ENCODE peak calls at places on chromosomes 3 and 15, in nine cellular contexts. One of them, this sample, is unnamed.

GRCh38 chr15:80694624-80695098 is 449 bp upstream of the ABHD17C start:
- DNase-seq in upper lobe of right lung: peak; percentile 74
- DNase-seq in psoas muscle: peak; percentile 52
- DNase-seq in bronchial epithelial cell: no peak
- DNase-seq in uterus: peak; percentile 19
- DNase-seq in fibroblast of lung: no peak
- DNase-seq in HAP-1: peak; percentile 43
- DNase-seq in left ventricle myocardium inferior: peak; percentile 33
- DNase-seq in heart right ventricle: peak; percentile 38
- DNase-seq in this sample: no peak

GRCh38 chr15:35289029-35289617 is 204.0 kb upstream of the NANOGP8 start:
- DNase-seq in left ventricle myocardium inferior: no peak
- DNase-seq in bronchial epithelial cell: peak; percentile 64
- DNase-seq in fibroblast of lung: peak; percentile 86
- DNase-seq in upper lobe of right lung: no peak
- DNase-seq in psoas muscle: no peak
- DNase-seq in heart right ventricle: no peak
- DNase-seq in uterus: peak; percentile 28
- DNase-seq in HAP-1: peak; percentile 75
- DNase-seq in this sample: peak; percentile 12

GRCh38 chr3:27713435-27713880 is 8.7 kb downstream of the EOMES start:
- DNase-seq in heart right ventricle: no peak
- DNase-seq in uterus: no peak
- DNase-seq in left ventricle myocardium inferior: no peak
- DNase-seq in psoas muscle: no peak
- DNase-seq in bronchial epithelial cell: no peak
- DNase-seq in upper lobe of right lung: no peak
- DNase-seq in HAP-1: no peak
- DNase-seq in fibroblast of lung: no peak
- DNase-seq in this sample: no peak

GRCh38 chr15:48040166-48040817 is 80.5 kb upstream of the SLC24A5 start:
- DNase-seq in upper lobe of right lung: no peak
- DNase-seq in heart right ventricle: no peak
- DNase-seq in HAP-1: no peak
- DNase-seq in bronchial epithelial cell: peak; percentile 54
- DNase-seq in fibroblast of lung: peak; percentile 44
- DNase-seq in left ventricle myocardium inferior: no peak
- DNase-seq in psoas muscle: no peak
- DNase-seq in uterus: no peak
- DNase-seq in this sample: peak; percentile 40

GRCh38 chr15:100778831-100779288 is 100.8 kb upstream of the ALDH1A3 start:
- DNase-seq in left ventricle myocardium inferior: no peak
- DNase-seq in heart right ventricle: no peak
- DNase-seq in psoas muscle: no peak
- DNase-seq in upper lobe of right lung: peak; percentile 39
- DNase-seq in fibroblast of lung: no peak
- DNase-seq in uterus: peak; percentile 4
- DNase-seq in HAP-1: no peak
- DNase-seq in bronchial epithelial cell: no peak
- DNase-seq in this sample: no peak

GRCh38 chr3:177358968-177359600 is 161.8 kb upstream of the TBL1XR1 start:
- DNase-seq in upper lobe of right lung: peak; percentile 72
- DNase-seq in HAP-1: peak; percentile 34
- DNase-seq in bronchial epithelial cell: peak; percentile 46
- DNase-seq in left ventricle myocardium inferior: peak; percentile 33
- DNase-seq in fibroblast of lung: no peak
- DNase-seq in uterus: peak; percentile 45
- DNase-seq in psoas muscle: peak; percentile 69
- DNase-seq in heart right ventricle: peak; percentile 45
- DNase-seq in this sample: peak; percentile 53

GRCh38 chr3:29686889-29687592 is 406.2 kb downstream of the RBMS3 start:
- DNase-seq in psoas muscle: no peak
- DNase-seq in uterus: no peak
- DNase-seq in heart right ventricle: no peak
- DNase-seq in upper lobe of right lung: no peak
- DNase-seq in fibroblast of lung: peak; percentile 70
- DNase-seq in bronchial epithelial cell: no peak
- DNase-seq in HAP-1: peak; percentile 82
- DNase-seq in left ventricle myocardium inferior: no peak
- DNase-seq in this sample: no peak

GRCh38 chr3:183653209-183654064 is 18.0 kb downstream of the KLHL24 start:
- DNase-seq in upper lobe of right lung: no peak
- DNase-seq in heart right ventricle: no peak
- DNase-seq in left ventricle myocardium inferior: no peak
- DNase-seq in fibroblast of lung: peak; percentile 41
- DNase-seq in bronchial epithelial cell: no peak
- DNase-seq in psoas muscle: no peak
- DNase-seq in uterus: no peak
- DNase-seq in HAP-1: no peak
- DNase-seq in this sample: no peak

GRCh38 chr15:28977377-28978010 is 91.7 kb downstream of the APBA2 start:
- DNase-seq in upper lobe of right lung: no peak
- DNase-seq in psoas muscle: no peak
- DNase-seq in fibroblast of lung: peak; percentile 96
- DNase-seq in HAP-1: no peak
- DNase-seq in bronchial epithelial cell: peak; percentile 96
- DNase-seq in uterus: no peak
- DNase-seq in left ventricle myocardium inferior: peak; percentile 32
- DNase-seq in heart right ventricle: no peak
- DNase-seq in this sample: no peak

GRCh38 chr15:31586841-31587240 is 260.2 kb downstream of the KLF13 start:
- DNase-seq in bronchial epithelial cell: peak; percentile 55
- DNase-seq in upper lobe of right lung: no peak
- DNase-seq in uterus: no peak
- DNase-seq in psoas muscle: no peak
- DNase-seq in fibroblast of lung: no peak
- DNase-seq in left ventricle myocardium inferior: no peak
- DNase-seq in heart right ventricle: no peak
- DNase-seq in HAP-1: no peak
- DNase-seq in this sample: no peak

GRCh38 chr15:88648357-88649214 is 9.8 kb downstream of the ISG20 start:
- DNase-seq in upper lobe of right lung: no peak
- DNase-seq in bronchial epithelial cell: peak; percentile 32
- DNase-seq in heart right ventricle: no peak
- DNase-seq in left ventricle myocardium inferior: no peak
- DNase-seq in psoas muscle: no peak
- DNase-seq in HAP-1: no peak
- DNase-seq in uterus: peak; percentile 20
- DNase-seq in fibroblast of lung: peak; percentile 22
- DNase-seq in this sample: no peak

GRCh38 chr3:124763644-124764358 is 33.5 kb downstream of the UMPS start:
- DNase-seq in heart right ventricle: no peak
- DNase-seq in bronchial epithelial cell: no peak
- DNase-seq in fibroblast of lung: no peak
- DNase-seq in psoas muscle: no peak
- DNase-seq in HAP-1: no peak
- DNase-seq in left ventricle myocardium inferior: no peak
- DNase-seq in upper lobe of right lung: no peak
- DNase-seq in uterus: no peak
- DNase-seq in this sample: no peak

GRCh38 chr15:52794665-52795463 is 4.7 kb upstream of the ONECUT1 start:
- DNase-seq in HAP-1: no peak
- DNase-seq in fibroblast of lung: no peak
- DNase-seq in left ventricle myocardium inferior: no peak
- DNase-seq in upper lobe of right lung: no peak
- DNase-seq in psoas muscle: no peak
- DNase-seq in heart right ventricle: no peak
- DNase-seq in bronchial epithelial cell: no peak
- DNase-seq in uterus: no peak
- DNase-seq in this sample: no peak

GRCh38 chr3:11803977-11804903 is 42.4 kb downstream of the TAMM41 start:
- DNase-seq in bronchial epithelial cell: peak; percentile 59
- DNase-seq in psoas muscle: peak; percentile 59
- DNase-seq in left ventricle myocardium inferior: no peak
- DNase-seq in heart right ventricle: no peak
- DNase-seq in fibroblast of lung: peak; percentile 62
- DNase-seq in uterus: peak; percentile 46
- DNase-seq in upper lobe of right lung: no peak
- DNase-seq in HAP-1: peak; percentile 52
- DNase-seq in this sample: peak; percentile 37

GRCh38 chr15:51244366-51244977 is 93.9 kb downstream of the CYP19A1 start:
- DNase-seq in psoas muscle: no peak
- DNase-seq in uterus: no peak
- DNase-seq in left ventricle myocardium inferior: no peak
- DNase-seq in heart right ventricle: no peak
- DNase-seq in upper lobe of right lung: no peak
- DNase-seq in HAP-1: no peak
- DNase-seq in bronchial epithelial cell: no peak
- DNase-seq in fibroblast of lung: peak; percentile 81
- DNase-seq in this sample: no peak

GRCh38 chr15:58522865-58523264 is 91.1 kb downstream of the LIPC start:
- DNase-seq in uterus: no peak
- DNase-seq in fibroblast of lung: no peak
- DNase-seq in psoas muscle: no peak
- DNase-seq in bronchial epithelial cell: no peak
- DNase-seq in heart right ventricle: no peak
- DNase-seq in HAP-1: no peak
- DNase-seq in upper lobe of right lung: no peak
- DNase-seq in left ventricle myocardium inferior: no peak
- DNase-seq in this sample: no peak

GRCh38 chr3:126394179-126394976 is at the start of gene CFAP100:
- DNase-seq in HAP-1: no peak
- DNase-seq in psoas muscle: peak; percentile 57
- DNase-seq in fibroblast of lung: peak; percentile 32
- DNase-seq in uterus: no peak
- DNase-seq in bronchial epithelial cell: peak; percentile 34
- DNase-seq in heart right ventricle: peak; percentile 41
- DNase-seq in left ventricle myocardium inferior: no peak
- DNase-seq in upper lobe of right lung: peak; percentile 79
- DNase-seq in this sample: peak; percentile 50

GRCh38 chr3:126391631-126392030 is 3.1 kb upstream of the CFAP100 start:
- DNase-seq in bronchial epithelial cell: no peak
- DNase-seq in upper lobe of right lung: no peak
- DNase-seq in psoas muscle: no peak
- DNase-seq in left ventricle myocardium inferior: no peak
- DNase-seq in uterus: no peak
- DNase-seq in HAP-1: no peak
- DNase-seq in fibroblast of lung: no peak
- DNase-seq in heart right ventricle: no peak
- DNase-seq in this sample: no peak

GRCh38 chr3:126392246-126392645 is 2.5 kb upstream of the CFAP100 start:
- DNase-seq in uterus: no peak
- DNase-seq in bronchial epithelial cell: no peak
- DNase-seq in HAP-1: no peak
- DNase-seq in left ventricle myocardium inferior: no peak
- DNase-seq in upper lobe of right lung: no peak
- DNase-seq in psoas muscle: no peak
- DNase-seq in fibroblast of lung: no peak
- DNase-seq in heart right ventricle: no peak
- DNase-seq in this sample: no peak

GRCh38 chr3:126394977-126395321 is 240 bp downstream of the CFAP100 start:
- DNase-seq in uterus: no peak
- DNase-seq in left ventricle myocardium inferior: no peak
- DNase-seq in bronchial epithelial cell: no peak
- DNase-seq in psoas muscle: no peak
- DNase-seq in fibroblast of lung: no peak
- DNase-seq in HAP-1: no peak
- DNase-seq in heart right ventricle: no peak
- DNase-seq in upper lobe of right lung: no peak
- DNase-seq in this sample: no peak

DNA sequence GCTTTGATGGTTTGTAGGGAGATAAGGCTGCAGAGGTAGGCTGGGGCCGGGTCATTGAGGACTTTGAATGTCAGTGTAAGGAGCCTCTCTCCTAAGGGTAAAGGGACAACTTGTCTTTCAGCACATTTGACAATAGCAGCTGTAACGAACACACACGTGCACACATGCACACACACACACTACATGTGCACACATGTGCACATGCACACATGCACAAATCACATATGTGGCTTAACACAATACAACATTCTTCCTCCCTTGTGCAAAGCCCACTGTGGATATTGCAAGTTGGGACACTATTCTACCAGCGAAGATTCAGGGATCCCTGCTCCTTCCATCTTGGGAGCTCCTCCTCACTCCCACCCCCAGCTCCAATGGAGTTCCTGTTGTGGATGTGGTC is 1.1 kb upstream of the CFAP100 start:
- DNase-seq in fibroblast of lung: no peak
- DNase-seq in HAP-1: no peak
- DNase-seq in psoas muscle: no peak
- DNase-seq in heart right ventricle: no peak
- DNase-seq in bronchial epithelial cell: no peak
- DNase-seq in upper lobe of right lung: no peak
- DNase-seq in uterus: no peak
- DNase-seq in left ventricle myocardium inferior: no peak
- DNase-seq in this sample: no peak
- H3K27me3 ChIP-seq in fibroblast of lung: peaks cover 16% of the 10 kb centered on the region
- H3K27me3 ChIP-seq in HAP-1: no peaks in the 10 kb centered on the region
- H3K27me3 ChIP-seq in psoas muscle: no peaks in the 10 kb centered on the region
- H3K27me3 ChIP-seq in heart right ventricle: no peaks in the 10 kb centered on the region
- H3K27me3 ChIP-seq in bronchial epithelial cell: peaks cover 6% of the 10 kb centered on the region
- H3K27me3 ChIP-seq in upper lobe of right lung: peaks cover 13% of the 10 kb centered on the region
- H3K27me3 ChIP-seq in uterus: no peaks in the 10 kb centered on the region
- H3K27me3 ChIP-seq in left ventricle myocardium inferior: peaks cover 41% of the 10 kb centered on the region
- H3K27me3 ChIP-seq in this sample: no peaks in the 10 kb centered on the region

GRCh38 chr3:47846186-47846879 is 43.4 kb downstream of the DHX30 start:
- DNase-seq in heart right ventricle: no peak
- DNase-seq in psoas muscle: no peak
- DNase-seq in uterus: no peak
- DNase-seq in HAP-1: no peak
- DNase-seq in left ventricle myocardium inferior: no peak
- DNase-seq in upper lobe of right lung: no peak
- DNase-seq in bronchial epithelial cell: no peak
- DNase-seq in fibroblast of lung: no peak
- DNase-seq in this sample: no peak
- H3K36me3 ChIP-seq in heart right ventricle: no peaks in the 10 kb centered on the region
- H3K36me3 ChIP-seq in psoas muscle: peaks cover 20% of the 10 kb centered on the region
- H3K36me3 ChIP-seq in uterus: no peaks in the 10 kb centered on the region
- H3K36me3 ChIP-seq in HAP-1: peaks cover 98% of the 10 kb centered on the region
- H3K36me3 ChIP-seq in left ventricle myocardium inferior: peaks cover 99% of the 10 kb centered on the region
- H3K36me3 ChIP-seq in upper lobe of right lung: peaks cover 98% of the 10 kb centered on the region
- H3K36me3 ChIP-seq in bronchial epithelial cell: peaks cover 49% of the 10 kb centered on the region
- H3K36me3 ChIP-seq in fibroblast of lung: peaks cover 71% of the 10 kb centered on the region
- H3K36me3 ChIP-seq in this sample: peaks cover 97% of the 10 kb centered on the region

GRCh38 chr3:47418167-47419082 is 37.6 kb downstream of the PTPN23 start:
- DNase-seq in left ventricle myocardium inferior: no peak
- DNase-seq in HAP-1: no peak
- DNase-seq in uterus: no peak
- DNase-seq in psoas muscle: no peak
- DNase-seq in upper lobe of right lung: no peak
- DNase-seq in bronchial epithelial cell: no peak
- DNase-seq in heart right ventricle: no peak
- DNase-seq in fibroblast of lung: no peak
- DNase-seq in this sample: peak; percentile 15
- H3K4me3 ChIP-seq in left ventricle myocardium inferior: no peak overlapping the region
- H3K4me3 ChIP-seq in HAP-1: no peak overlapping the region
- H3K4me3 ChIP-seq in uterus: no peak overlapping the region
- H3K4me3 ChIP-seq in psoas muscle: no peak overlapping the region
- H3K4me3 ChIP-seq in upper lobe of right lung: no peak overlapping the region
- H3K4me3 ChIP-seq in bronchial epithelial cell: no peak overlapping the region
- H3K4me3 ChIP-seq in heart right ventricle: no peak overlapping the region
- H3K4me3 ChIP-seq in fibroblast of lung: no peak overlapping the region
- H3K4me3 ChIP-seq in this sample: no peak overlapping the region

DNA sequence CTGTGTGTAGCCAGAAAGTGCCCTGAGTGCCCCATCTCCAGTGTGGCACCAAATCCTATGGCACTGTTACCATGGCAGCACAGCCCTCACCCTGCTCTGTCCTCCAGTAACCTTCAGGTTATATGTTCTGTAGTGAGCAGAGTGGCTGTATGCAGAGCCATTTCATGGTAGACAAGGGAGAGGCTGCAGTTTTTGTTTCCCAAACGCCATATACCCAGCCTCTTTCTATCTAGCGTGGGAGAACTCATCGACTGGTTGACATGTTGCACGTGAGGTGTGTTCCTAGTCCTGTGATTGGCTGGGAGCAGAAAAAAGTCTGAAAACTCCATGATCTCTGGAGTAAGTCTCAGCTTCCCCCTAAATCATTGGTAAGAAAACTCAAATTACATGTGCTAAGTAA is 2.0 kb downstream of the SIDT1 start:
- DNase-seq in HAP-1: no peak
- DNase-seq in fibroblast of lung: no peak
- DNase-seq in bronchial epithelial cell: no peak
- DNase-seq in left ventricle myocardium inferior: no peak
- DNase-seq in psoas muscle: no peak
- DNase-seq in heart right ventricle: no peak
- DNase-seq in uterus: no peak
- DNase-seq in upper lobe of right lung: no peak
- DNase-seq in this sample: no peak
- H3K27me3 ChIP-seq in HAP-1: peaks cover 51% of the 10 kb centered on the region
- H3K27me3 ChIP-seq in fibroblast of lung: peaks cover 42% of the 10 kb centered on the region
- H3K27me3 ChIP-seq in bronchial epithelial cell: no peaks in the 10 kb centered on the region
- H3K27me3 ChIP-seq in left ventricle myocardium inferior: peaks cover 75% of the 10 kb centered on the region
- H3K27me3 ChIP-seq in psoas muscle: no peaks in the 10 kb centered on the region
- H3K27me3 ChIP-seq in heart right ventricle: peaks cover 20% of the 10 kb centered on the region
- H3K27me3 ChIP-seq in uterus: no peaks in the 10 kb centered on the region
- H3K27me3 ChIP-seq in upper lobe of right lung: peaks cover 19% of the 10 kb centered on the region
- H3K27me3 ChIP-seq in this sample: peaks cover 45% of the 10 kb centered on the region

This sample was measured in WERI-Rb-1.